ENCODE peak calls at places on chromosomes 1 and 21, in nine cellular contexts. A is aorta, R is adipocyte, K is body of pancreas, C is small intestine, G is left lung, N is lower lobe of right lung, Y is transverse colon, P is ovary. O is an unnamed sample. For H3K27me3 and H3K4me1, the result is how much of the 10 kb centered on the place peaks cover.

GRCh38 chr1:168917796-168918195 is 188.7 kb upstream of the ATP1B1 start:
- DNase-seq in A (no peak), R (no peak), K (no peak), C (no peak), G (no peak), N (no peak), Y (no peak), P (no peak), O (no peak)

GRCh38 chr21:16196521-16197208 is 466.9 kb downstream of the USP25 start:
- DNase-seq in A (no peak), R (peak), K (no peak), C (no peak), G (no peak), N (no peak), Y (no peak), P (no peak), O (no peak)

GRCh38 chr1:73593804-73594203 is 604.2 kb downstream of the LRRIQ3 start:
- DNase-seq in A (no peak), R (no peak), K (no peak), C (no peak), G (no peak), N (no peak), Y (no peak), P (no peak), O (no peak)

GRCh38 chr1:227774721-227775665 is 39.8 kb downstream of the SNAP47 start:
- DNase-seq in A (peak), R (no peak), K (no peak), C (no peak), G (no peak), N (no peak), Y (no peak), P (peak), O (no peak)

GRCh38 chr21:15967661-15968060 is 237.9 kb downstream of the USP25 start:
- DNase-seq in A (no peak), R (peak), K (no peak), C (no peak), G (no peak), N (no peak), Y (no peak), P (no peak), O (no peak)

GRCh38 chr1:172449585-172450523 is 6.0 kb upstream of the PIGC start:
- DNase-seq in A (peak), R (peak), K (peak), C (peak), G (peak), N (peak), Y (peak), P (peak), O (peak)

GRCh38 chr1:54255026-54255425 is 55.1 kb downstream of the MRPL37 start:
- DNase-seq in A (no peak), R (no peak), K (no peak), C (no peak), G (no peak), N (no peak), Y (no peak), P (no peak), O (no peak)

GRCh38 chr1:223776075-223776814 is 63.9 kb downstream of the CAPN2 start:
- DNase-seq in A (no peak), R (peak), K (peak), C (no peak), G (no peak), N (no peak), Y (no peak), P (no peak), O (peak)

GRCh38 chr1:39105061-39105840 is 79.1 kb downstream of the NDUFS5 start:
- DNase-seq in A (peak), R (peak), K (peak), C (peak), G (peak), N (peak), Y (peak), P (peak), O (peak)

GRCh38 chr21:26835027-26835713 is 10.0 kb downstream of the ADAMTS1 start:
- DNase-seq in A (peak), R (peak), K (no peak), C (no peak), G (no peak), N (no peak), Y (no peak), P (peak), O (no peak)

GRCh38 chr1:162151900-162152829 is 82.7 kb downstream of the NOS1AP start:
- DNase-seq in A (no peak), R (peak), K (no peak), C (no peak), G (no peak), N (no peak), Y (no peak), P (no peak), O (no peak)

GRCh38 chr1:117346206-117346928 is 20.9 kb upstream of the MAN1A2 start:
- DNase-seq in A (no peak), R (no peak), K (no peak), C (no peak), G (no peak), N (no peak), Y (no peak), P (no peak), O (no peak)

GRCh38 chr1:88052162-88052561 is 631.9 kb upstream of the PKN2 start:
- DNase-seq in A (no peak), R (no peak), K (no peak), C (peak), G (no peak), N (no peak), Y (no peak), P (no peak), O (no peak)

GRCh38 chr1:55347786-55348185 is 132.6 kb upstream of the USP24 start:
- DNase-seq in A (no peak), R (no peak), K (no peak), C (no peak), G (no peak), N (no peak), Y (no peak), P (no peak), O (no peak)

GRCh38 chr1:83545450-83545849 is 453.5 kb downstream of the TTLL7 start:
- DNase-seq in A (no peak), R (no peak), K (no peak), C (no peak), G (no peak), N (no peak), Y (no peak), P (no peak), O (peak)

GRCh38 chr1:62180649-62181048 is 14.0 kb upstream of the L1TD1 start:
- DNase-seq in A (no peak), R (no peak), K (no peak), C (peak), G (no peak), N (no peak), Y (peak), P (no peak), O (no peak)

GRCh38 chr1:54816130-54816529 is 15.0 kb upstream of the TTC22 start:
- DNase-seq in A (no peak), R (no peak), K (no peak), C (no peak), G (peak), N (no peak), Y (no peak), P (no peak), O (no peak)

GRCh38 chr1:101262060-101262459 is 25.2 kb downstream of the S1PR1 start:
- DNase-seq in A (no peak), R (no peak), K (no peak), C (no peak), G (no peak), N (no peak), Y (no peak), P (no peak), O (no peak)

GRCh38 chr21:43965911-43966585 is 46.1 kb upstream of the TRAPPC10 start:
- DNase-seq in A (no peak), R (no peak), K (no peak), C (no peak), G (no peak), N (no peak), Y (no peak), P (no peak), O (no peak)

GRCh38 chr1:51926171-51926812 is 47.8 kb upstream of the NRDC start:
- DNase-seq in A (no peak), R (no peak), K (no peak), C (peak), G (no peak), N (no peak), Y (no peak), P (no peak), O (peak)

GRCh38 chr1:202861420-202862121 is 27.4 kb downstream of the RABIF start:
- DNase-seq in A (peak), R (peak), K (peak), C (peak), G (peak), N (peak), Y (peak), P (peak), O (peak)

GRCh38 chr1:214476958-214477870 is 74.2 kb downstream of the PTPN14 start:
- DNase-seq in A (no peak), R (peak), K (no peak), C (no peak), G (no peak), N (no peak), Y (no peak), P (no peak), O (no peak)

GRCh38 chr1:2604156-2604853 is 17.7 kb downstream of the PRXL2B start:
- DNase-seq in A (peak), R (no peak), K (no peak), C (no peak), G (no peak), N (no peak), Y (no peak), P (peak), O (no peak)

GRCh38 chr1:31732751-31733289 is 29.0 kb upstream of the COL16A1 start:
- DNase-seq in A (no peak), R (no peak), K (no peak), C (no peak), G (no peak), N (no peak), Y (no peak), P (no peak), O (no peak)

GRCh38 chr1:13432251-13432650 is 22.0 kb downstream of the PRAMEF20 start:
- DNase-seq in A (no peak), R (no peak), K (no peak), C (no peak), G (no peak), N (no peak), Y (no peak), P (no peak), O (no peak)

GRCh38 chr21:38832664-38833063 is 26.9 kb downstream of the ETS2 start:
- DNase-seq in A (no peak), R (no peak), K (no peak), C (no peak), G (no peak), N (no peak), Y (no peak), P (no peak), O (no peak)

GRCh38 chr1:248243204-248243603 is 12.0 kb downstream of the OR2M4 start:
- DNase-seq in A (no peak), R (peak), K (peak), C (peak), G (no peak), N (peak), Y (no peak), P (no peak), O (peak)

GRCh38 chr1:113197662-113198330 is 124.8 kb downstream of the LRIG2 start:
- DNase-seq in A (no peak), R (no peak), K (no peak), C (no peak), G (no peak), N (no peak), Y (no peak), P (no peak), O (no peak)

GRCh38 chr1:912740-913301 is 10.9 kb upstream of the SAMD11 start:
- DNase-seq in A (peak), R (no peak), K (peak), C (no peak), G (peak), N (peak), Y (peak), P (no peak), O (peak)

GRCh38 chr1:197065549-197065948 is 1.5 kb downstream of the F13B start:
- DNase-seq in A (no peak), R (peak), K (no peak), C (no peak), G (no peak), N (no peak), Y (no peak), P (no peak), O (no peak)

GRCh38 chr1:64845831-64846425 is 101.1 kb downstream of the RAVER2 start:
- DNase-seq in A (no peak), R (no peak), K (no peak), C (no peak), G (no peak), N (no peak), Y (no peak), P (no peak), O (no peak)

GRCh38 chr1:105416246-105416645 is 1640.2 kb upstream of the PRMT6 start:
- DNase-seq in A (no peak), R (no peak), K (no peak), C (no peak), G (no peak), N (no peak), Y (no peak), P (no peak), O (no peak)

GRCh38 chr1:25055961-25056360 is 125.9 kb upstream of the RUNX3 start:
- DNase-seq in A (peak), R (no peak), K (no peak), C (no peak), G (no peak), N (peak), Y (no peak), P (no peak), O (no peak)

GRCh38 chr1:244048566-244049141 is 2.4 kb upstream of the ZBTB18 start:
- DNase-seq in A (no peak), R (no peak), K (no peak), C (no peak), G (no peak), N (no peak), Y (no peak), P (no peak), O (no peak)

GRCh38 chr1:244046907-244047738 is 4.0 kb upstream of the ZBTB18 start:
- DNase-seq in A (no peak), R (peak), K (peak), C (peak), G (no peak), N (no peak), Y (no peak), P (no peak), O (no peak)

GRCh38 chr1:244047739-244048565 is 3.1 kb upstream of the ZBTB18 start:
- DNase-seq in A (peak), R (peak), K (peak), C (peak), G (peak), N (peak), Y (peak), P (peak), O (peak)

GRCh38 chr1:244041475-244042100 is 9.5 kb upstream of the ZBTB18 start:
- DNase-seq in A (no peak), R (peak), K (no peak), C (no peak), G (no peak), N (no peak), Y (no peak), P (no peak), O (no peak)

GRCh38 chr1:244044423-244044822 is 6.7 kb upstream of the ZBTB18 start:
- DNase-seq in A (no peak), R (no peak), K (no peak), C (no peak), G (no peak), N (no peak), Y (no peak), P (no peak), O (no peak)
- H3K27me3 ChIP-seq in A (under half), R (under half), K (under half), C (under half), G (under half), N (under half), Y (under half), P (under half), O (under half)

DNA sequence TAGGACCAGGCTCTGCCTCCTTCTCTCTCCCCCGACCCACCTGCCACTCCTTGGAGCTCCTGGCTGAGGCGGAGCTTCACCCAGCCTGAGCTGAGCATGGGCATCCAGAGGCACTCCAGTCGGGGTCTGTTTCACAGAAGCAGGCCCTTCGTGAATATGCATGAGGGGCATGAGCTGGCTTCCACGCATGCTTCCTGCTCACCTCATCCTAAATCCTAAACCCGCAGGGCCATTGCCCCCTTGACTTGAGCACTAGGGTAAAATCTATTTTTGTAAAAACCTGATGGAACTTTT is 24.0 kb downstream of the CAPZB start:
- DNase-seq in A (peak), R (no peak), K (no peak), C (no peak), G (no peak), N (no peak), Y (no peak), P (no peak), O (peak)
- H3K4me1 ChIP-seq in A (under half), R (under half), K (under half), C (under half), G (half or more), N (half or more), Y (half or more), P (under half), O (half or more)

GRCh38 chr1:174875306-174875705 is 124.4 kb upstream of the CACYBP start:
- DNase-seq in A (no peak), R (no peak), K (peak), C (peak), G (peak), N (peak), Y (peak), P (no peak), O (no peak)

GRCh38 chr1:174872615-174873058 is 127.1 kb upstream of the CACYBP start:
- DNase-seq in A (no peak), R (peak), K (no peak), C (no peak), G (no peak), N (no peak), Y (no peak), P (no peak), O (no peak)

GRCh38 chr1:174877208-174877673 is 122.5 kb upstream of the CACYBP start:
- DNase-seq in A (no peak), R (no peak), K (peak), C (peak), G (no peak), N (no peak), Y (peak), P (no peak), O (no peak)

GRCh38 chr1:174871886-174872285 is 127.9 kb upstream of the CACYBP start:
- DNase-seq in A (no peak), R (no peak), K (no peak), C (no peak), G (no peak), N (no peak), Y (no peak), P (no peak), O (no peak)

GRCh38 chr1:174874337-174875053 is 125.3 kb upstream of the CACYBP start:
- DNase-seq in A (no peak), R (no peak), K (peak), C (peak), G (no peak), N (no peak), Y (peak), P (no peak), O (no peak)
- H3K4me3 ChIP-seq in A (no peak), R (no peak), K (no peak), C (no peak), G (peak), N (peak), Y (no peak), P (no peak), O (no peak)

DNA sequence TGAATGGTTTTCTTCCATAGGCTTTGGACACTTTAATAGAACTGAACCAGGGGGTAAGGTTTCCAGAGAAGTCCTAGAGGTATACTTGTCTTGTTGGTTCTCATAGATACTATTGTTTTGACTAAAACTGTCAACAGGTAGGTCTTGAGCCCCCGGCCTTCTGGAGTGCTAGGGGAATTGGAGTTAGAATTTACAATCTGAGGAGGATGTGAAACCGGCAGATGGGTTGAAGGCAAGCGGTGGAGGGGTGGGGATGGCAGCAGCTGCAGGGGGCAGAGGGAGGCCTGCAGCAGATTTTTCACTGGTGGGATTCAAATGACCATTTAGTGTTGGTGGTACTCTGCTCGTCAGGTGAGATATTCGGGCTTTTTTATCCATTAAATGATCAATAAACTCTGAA is 4.3 kb upstream of the CD1D start:
- DNase-seq in A (no peak), R (no peak), K (no peak), C (no peak), G (no peak), N (no peak), Y (no peak), P (no peak), O (no peak)
- H3K27me3 ChIP-seq in A (under half), R (under half), K (under half), C (under half), G (under half), N (under half), Y (under half), P (under half), O (under half)

DNA sequence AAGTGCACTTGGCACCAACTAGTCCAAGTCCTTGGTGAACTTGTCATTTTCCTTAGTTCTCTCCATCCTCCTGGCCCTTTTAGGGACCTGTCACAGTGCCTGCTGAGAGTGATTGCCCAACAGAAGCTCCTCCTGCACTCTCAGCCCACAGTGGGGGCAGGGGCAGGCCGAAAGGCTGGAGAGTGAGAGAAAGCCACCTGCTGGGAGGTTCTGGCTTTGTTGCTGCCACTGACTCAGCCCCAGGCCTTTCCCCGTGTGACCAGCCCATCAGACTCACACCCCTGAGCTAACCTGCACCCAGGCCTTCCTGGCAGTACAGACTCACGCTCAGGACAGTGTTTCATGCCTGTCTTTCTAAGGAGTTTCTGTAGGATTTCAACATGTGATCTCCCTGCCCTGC is 17.1 kb upstream of the PROK1 start:
- DNase-seq in A (no peak), R (peak), K (peak), C (no peak), G (peak), N (peak), Y (no peak), P (no peak), O (no peak)
- H3K4me1 ChIP-seq in A (under half), R (under half), K (under half), C (under half), G (under half), N (under half), Y (under half), P (under half), O (under half)

GRCh38 chr1:200733907-200734306 is 4.8 kb upstream of the CAMSAP2 start:
- DNase-seq in A (no peak), R (no peak), K (no peak), C (no peak), G (no peak), N (no peak), Y (no peak), P (no peak), O (no peak)

GRCh38 chr1:200731654-200732332 is 6.9 kb upstream of the CAMSAP2 start:
- DNase-seq in A (no peak), R (no peak), K (no peak), C (no peak), G (no peak), N (no peak), Y (no peak), P (no peak), O (no peak)

GRCh38 chr1:200732438-200732837 is 6.3 kb upstream of the CAMSAP2 start:
- DNase-seq in A (no peak), R (no peak), K (no peak), C (no peak), G (no peak), N (no peak), Y (no peak), P (no peak), O (no peak)

GRCh38 chr1:200727257-200727656 is 11.4 kb upstream of the CAMSAP2 start:
- DNase-seq in A (no peak), R (no peak), K (no peak), C (no peak), G (no peak), N (no peak), Y (no peak), P (no peak), O (no peak)

DNA sequence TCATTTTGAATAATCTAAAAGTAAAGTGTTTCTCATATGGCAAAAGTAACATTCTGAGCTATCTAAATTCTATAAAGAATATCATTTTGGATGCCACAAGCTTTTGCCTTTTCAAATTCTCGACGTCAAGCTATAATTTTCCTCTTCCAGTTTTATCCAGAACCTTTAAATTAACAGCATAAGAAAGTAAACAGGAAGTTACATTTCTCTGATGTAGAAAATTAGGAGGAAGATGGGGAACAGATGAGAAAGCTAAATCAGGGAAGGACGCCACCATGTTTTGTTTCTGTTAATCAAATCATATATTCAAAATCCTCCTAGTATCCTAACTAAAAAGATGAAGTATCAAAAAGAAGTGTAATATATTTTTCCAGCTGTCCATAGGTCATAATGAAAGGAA is 8.8 kb upstream of the CAMSAP2 start:
- DNase-seq in A (no peak), R (peak), K (no peak), C (no peak), G (no peak), N (no peak), Y (no peak), P (no peak), O (no peak)
- H3K4me3 ChIP-seq in A (no peak), R (peak), K (no peak), C (no peak), G (no peak), N (no peak), Y (no peak), P (no peak), O (no peak)

O was measured in A673.